ENCODE peak calls at places on chromosomes 7 and 10, in four cellular contexts. O is GM12878, V is H1, Q is HCT116. R is an unnamed sample.
A peak's percentile ranks its signal among the peaks of the same experiment; 100 is the strongest.

GRCh38 chr7:112149734-112150133 is 56.5 kb downstream of the DOCK4 start:
- DNase-seq in V (no peak), O (no peak), Q (no peak), R (no peak)

GRCh38 chr7:28107960-28108359 is 72.6 kb downstream of the JAZF1 start:
- DNase-seq in V (no peak), Q (peak; percentile 16), O (no peak), R (no peak)

GRCh38 chr7:138083859-138084258 is 7.6 kb downstream of the AKR1D1 start:
- DNase-seq in V (no peak), Q (no peak), O (no peak), R (no peak)

GRCh38 chr7:44278451-44279161 is 46.8 kb downstream of the CAMK2B start:
- DNase-seq in V (no peak), O (no peak), Q (no peak), R (no peak)

GRCh38 chr7:8044761-8045430 is 76.3 kb downstream of the GLCCI1 start:
- DNase-seq in O (no peak), V (no peak), Q (no peak), R (no peak)

GRCh38 chr10:43389867-43390266 is 18.4 kb downstream of the FXYD4 start:
- DNase-seq in Q (no peak), V (no peak), O (no peak), R (no peak)

GRCh38 chr10:125951290-125951689 is 54.9 kb downstream of the FANK1 start:
- DNase-seq in O (no peak), Q (no peak), V (no peak), R (no peak)

GRCh38 chr10:29862926-29863614 is 196.3 kb downstream of the JCAD start:
- DNase-seq in Q (peak; percentile 75), O (no peak), V (no peak), R (peak; percentile 8)

GRCh38 chr10:118850418-118851061 is 95.8 kb upstream of the CACUL1 start:
- DNase-seq in O (no peak), V (peak; percentile 46), Q (peak; percentile 88), R (peak; percentile 2)

GRCh38 chr10:86024555-86025001 is 342.0 kb downstream of the GRID1 start:
- DNase-seq in V (no peak), O (no peak), Q (no peak), R (no peak)

DNA sequence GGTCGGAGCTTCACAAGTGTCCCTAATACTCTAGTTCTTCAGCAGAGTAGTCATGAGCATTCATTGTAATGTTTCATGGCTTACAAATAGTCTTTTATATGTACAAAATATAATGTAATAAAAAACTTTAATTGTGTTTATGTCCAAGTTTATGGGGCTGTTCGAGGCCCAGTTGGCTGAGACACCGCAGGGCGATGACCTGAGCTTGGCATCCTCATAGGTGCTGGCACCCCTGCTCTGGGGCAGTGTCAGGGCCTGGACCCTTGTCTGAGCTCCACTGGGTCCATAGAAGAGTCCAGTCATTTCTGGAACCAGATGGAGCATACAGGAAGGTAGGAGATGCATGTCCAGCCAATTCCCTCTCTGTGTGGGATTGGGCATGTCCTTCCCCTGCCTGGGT is 12.9 kb upstream of the ZMIZ1 start:
- DNase-seq in Q (no peak), O (no peak), V (no peak), R (no peak)
- H3K4me1 ChIP-seq in Q (no peaks in the 10 kb centered on the region), O (no peaks in the 10 kb centered on the region), V (no peaks in the 10 kb centered on the region), R (no peaks in the 10 kb centered on the region)

GRCh38 chr10:132637477-132638129 is 100.0 kb downstream of the INPP5A start:
- DNase-seq in V (no peak), Q (peak; percentile 7), O (peak; percentile 43), R (peak; percentile 56)

GRCh38 chr10:132638130-132638515 is 100.5 kb downstream of the INPP5A start:
- DNase-seq in Q (no peak), V (no peak), O (no peak), R (no peak)

GRCh38 chr10:132641401-132641800 is 103.8 kb downstream of the INPP5A start:
- DNase-seq in Q (no peak), O (no peak), V (no peak), R (no peak)

GRCh38 chr10:132640326-132641125 is 102.9 kb downstream of the INPP5A start:
- DNase-seq in O (no peak), V (no peak), Q (no peak), R (no peak)

DNA sequence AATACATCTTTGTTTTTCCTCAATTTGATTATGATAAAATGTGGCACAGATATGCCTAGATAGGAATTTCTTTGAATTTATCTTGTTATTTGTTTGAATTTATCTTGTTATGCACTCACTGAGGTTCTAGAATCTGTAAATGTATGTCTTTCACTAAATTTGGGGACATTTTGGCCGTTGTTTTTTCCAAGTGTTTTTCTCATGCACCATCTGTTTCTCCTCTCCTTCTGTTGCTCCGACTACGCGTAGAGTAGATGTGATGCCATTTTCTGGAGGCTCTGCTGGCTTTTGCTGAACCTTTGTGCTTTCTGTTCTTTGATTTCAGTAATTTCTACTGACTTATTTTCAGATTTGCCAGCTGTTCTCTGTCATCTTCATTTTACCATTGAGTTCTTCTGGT is 101.9 kb downstream of the INPP5A start:
- DNase-seq in V (no peak), Q (no peak), O (no peak), R (no peak)
- TF ChIP-seq SIN3A in V (no peak), Q (no peak), O (no peak), R (no peak)

GRCh38 chr7:30934732-30935568 is 23.3 kb downstream of the AQP1 start:
- DNase-seq in V (no peak), Q (no peak), O (no peak), R (no peak)

GRCh38 chr7:30932562-30932961 is 20.9 kb downstream of the AQP1 start:
- DNase-seq in V (no peak), Q (no peak), O (no peak), R (no peak)

GRCh38 chr7:30933124-30933893 is 21.7 kb downstream of the AQP1 start:
- DNase-seq in O (no peak), Q (no peak), V (no peak), R (no peak)

GRCh38 chr7:30935569-30935877 is 23.9 kb downstream of the AQP1 start:
- DNase-seq in Q (no peak), V (no peak), O (no peak), R (no peak)

GRCh38 chr7:30934225-30934624 is 22.6 kb downstream of the AQP1 start:
- DNase-seq in Q (no peak), V (no peak), O (no peak), R (no peak)
- H3K4me1 ChIP-seq in Q (peaks cover 3% of the 10 kb centered on the region), V (no peaks in the 10 kb centered on the region), O (no peaks in the 10 kb centered on the region), R (no peaks in the 10 kb centered on the region)

GRCh38 chr10:110379831-110380230 is 75.1 kb upstream of the SMNDC1 start:
- DNase-seq in O (no peak), V (no peak), Q (no peak), R (no peak)
- TF ChIP-seq SIN3A in O (no peak), V (no peak), Q (no peak), R (no peak)

GRCh38 chr7:30146127-30146612 is 11.4 kb downstream of the MTURN start:
- DNase-seq in V (no peak), Q (no peak), O (no peak), R (no peak)

GRCh38 chr7:30143748-30144251 is 9.0 kb downstream of the MTURN start:
- DNase-seq in O (no peak), Q (no peak), V (no peak), R (no peak)

GRCh38 chr7:30144659-30145321 is 10.0 kb downstream of the MTURN start:
- DNase-seq in V (no peak), Q (no peak), O (no peak), R (no peak)

GRCh38 chr7:30147223-30147622 is 12.4 kb downstream of the MTURN start:
- DNase-seq in V (no peak), O (no peak), Q (no peak), R (no peak)

GRCh38 chr7:30145521-30145920 is 10.7 kb downstream of the MTURN start:
- DNase-seq in Q (no peak), V (no peak), O (no peak), R (no peak)
- H3K4me1 ChIP-seq in Q (peaks cover 23% of the 10 kb centered on the region), V (peaks cover 3% of the 10 kb centered on the region), O (peaks cover 8% of the 10 kb centered on the region), R (no peaks in the 10 kb centered on the region)

GRCh38 chr10:72742797-72743196 is 50.9 kb downstream of the MCU start:
- DNase-seq in V (no peak), O (no peak), Q (no peak), R (no peak)

GRCh38 chr10:72747521-72747920 is 55.6 kb downstream of the MCU start:
- DNase-seq in Q (no peak), V (no peak), O (no peak), R (no peak)

GRCh38 chr10:72744566-72744965 is 52.6 kb downstream of the MCU start:
- DNase-seq in V (no peak), O (no peak), Q (no peak), R (no peak)

GRCh38 chr10:72742077-72742476 is 50.1 kb downstream of the MCU start:
- DNase-seq in V (no peak), Q (no peak), O (no peak), R (no peak)

GRCh38 chr10:72746606-72747357 is 54.8 kb downstream of the MCU start:
- DNase-seq in O (no peak), V (no peak), Q (no peak), R (no peak)
- TF ChIP-seq SIN3A in O (no peak), V (no peak), Q (no peak), R (no peak)